ENCODE peak calls at places on chromosome 12, in four cellular contexts. X is neural progenitor cell, Q is B cell, A is OCI-LY7. M is an unnamed sample.
A peak's percentile ranks its signal among the peaks of the same experiment; 100 is the strongest.

GRCh38 chr12:128259556-128260070 is 7.4 kb upstream of the TMEM132C start:
- DNase-seq in X (peak; percentile 82), Q (no peak), A (peak; percentile 33), M (peak; percentile 48)

GRCh38 chr12:111406474-111407370 is 999 bp downstream of the SH2B3 start:
- DNase-seq in X (peak; percentile 37), A (peak; percentile 48), Q (peak; percentile 72), M (peak; percentile 65)

GRCh38 chr12:18998343-18999270 is 130.9 kb upstream of the PLEKHA5 start:
- DNase-seq in Q (no peak), A (no peak), X (no peak), M (no peak)

GRCh38 chr12:79681008-79681590 is 9.7 kb downstream of the PAWR start:
- DNase-seq in X (no peak), A (no peak), Q (no peak), M (no peak)

GRCh38 chr12:27521066-27521465 is 2.9 kb upstream of the PPFIBP1 start:
- DNase-seq in X (no peak), A (no peak), Q (no peak), M (no peak)

GRCh38 chr12:15650399-15651128 is 138.6 kb downstream of the EPS8 start:
- DNase-seq in Q (no peak), X (peak; percentile 20), A (no peak), M (no peak)

GRCh38 chr12:56128669-56129209 is 672 bp downstream of the ESYT1 start:
- DNase-seq in Q (no peak), A (no peak), X (no peak), M (no peak)

GRCh38 chr12:47902131-47902639 is 2.6 kb downstream of the VDR start:
- DNase-seq in X (no peak), Q (no peak), A (no peak), M (no peak)

GRCh38 chr12:5264006-5264405 is 167.9 kb upstream of the NTF3 start:
- DNase-seq in A (no peak), Q (no peak), X (no peak), M (no peak)

GRCh38 chr12:120905856-120906384 is 1.8 kb upstream of the SPPL3 start:
- DNase-seq in A (no peak), X (no peak), Q (no peak), M (no peak)

GRCh38 chr12:115963030-115963480 is 314.4 kb downstream of the MED13L start:
- DNase-seq in Q (no peak), A (no peak), X (no peak), M (no peak)

GRCh38 chr12:46556820-46557524 is 184.4 kb upstream of the SLC38A2 start:
- DNase-seq in Q (no peak), X (no peak), A (no peak), M (no peak)

GRCh38 chr12:10033783-10034381 is 3.4 kb downstream of the CLEC9A start:
- DNase-seq in X (no peak), A (peak; percentile 9), Q (no peak), M (peak; percentile 16)

GRCh38 chr12:91205791-91206190 is 23.2 kb upstream of the DCN start:
- DNase-seq in Q (no peak), X (no peak), A (no peak), M (no peak)

GRCh38 chr12:125110641-125111360 is 45.6 kb downstream of the AACS start:
- DNase-seq in X (no peak), A (no peak), Q (no peak), M (no peak)

GRCh38 chr12:85280138-85280983 is at the start of gene ALX1:
- DNase-seq in X (peak; percentile 89), A (no peak), Q (no peak), M (peak; percentile 31)

GRCh38 chr12:89895101-89895500 is 186.5 kb upstream of the ATP2B1 start:
- DNase-seq in X (no peak), A (no peak), Q (no peak), M (no peak)

GRCh38 chr12:79848321-79848720 is 86.6 kb downstream of the PPP1R12A start:
- DNase-seq in Q (no peak), X (no peak), A (no peak), M (no peak)

GRCh38 chr12:122064034-122064777 is 14.3 kb upstream of the MLXIP start:
- DNase-seq in X (peak; percentile 87), A (peak; percentile 85), Q (peak; percentile 63), M (peak; percentile 69)

GRCh38 chr12:27802511-27802910 is 22.5 kb upstream of the MANSC4 start:
- DNase-seq in Q (no peak), A (no peak), X (no peak), M (no peak)

GRCh38 chr12:131471271-131471905 is 239.5 kb upstream of the SFSWAP start:
- DNase-seq in X (peak; percentile 32), Q (no peak), A (no peak), M (no peak)

GRCh38 chr12:81274619-81275018 is 196.7 kb downstream of the ACSS3 start:
- DNase-seq in Q (no peak), X (no peak), A (no peak), M (no peak)

GRCh38 chr12:54977155-54977554 is 7.4 kb downstream of the TESPA1 start:
- DNase-seq in Q (no peak), A (no peak), X (no peak), M (no peak)

GRCh38 chr12:68400231-68400829 is 68.2 kb upstream of the MDM1 start:
- DNase-seq in Q (no peak), A (no peak), X (no peak), M (no peak)

GRCh38 chr12:22990501-22990900 is 365.5 kb downstream of the ETNK1 start:
- DNase-seq in Q (no peak), X (no peak), A (no peak), M (no peak)

GRCh38 chr12:1162083-1162760 is 171.2 kb downstream of the ERC1 start:
- DNase-seq in X (peak; percentile 69), Q (no peak), A (no peak), M (no peak)

GRCh38 chr12:122844366-122844971 is 9.2 kb downstream of the HIP1R start:
- DNase-seq in A (no peak), X (no peak), Q (peak; percentile 26), M (no peak)

GRCh38 chr12:117012189-117012805 is 86.9 kb downstream of the TESC start:
- DNase-seq in Q (no peak), A (no peak), X (no peak), M (no peak)

GRCh38 chr12:77082021-77082420 is 16.7 kb upstream of the E2F7 start:
- DNase-seq in Q (no peak), X (no peak), A (no peak), M (no peak)

GRCh38 chr12:81162725-81163124 is 84.8 kb downstream of the ACSS3 start:
- DNase-seq in X (no peak), Q (no peak), A (no peak), M (no peak)

GRCh38 chr12:86950043-86950838 is 694.0 kb upstream of the MGAT4C start:
- DNase-seq in A (no peak), Q (no peak), X (peak; percentile 7), M (no peak)

GRCh38 chr12:79006306-79006705 is 141.7 kb downstream of the SYT1 start:
- DNase-seq in X (no peak), Q (no peak), A (no peak), M (no peak)

GRCh38 chr12:132686831-132687210 is 321 bp downstream of the POLE start:
- DNase-seq in Q (no peak), A (no peak), X (peak; percentile 83), M (no peak)

GRCh38 chr12:120620624-120621023 is 19.8 kb upstream of the CABP1 start:
- DNase-seq in X (no peak), A (no peak), Q (no peak), M (no peak)

GRCh38 chr12:5201554-5202243 is 158.0 kb downstream of the KCNA5 start:
- DNase-seq in Q (no peak), A (no peak), X (peak; percentile 64), M (no peak)

GRCh38 chr12:31325524-31325875 is 450 bp downstream of the SINHCAF start:
- DNase-seq in A (peak; percentile 46), X (no peak), Q (peak; percentile 30), M (peak; percentile 47)

DNA sequence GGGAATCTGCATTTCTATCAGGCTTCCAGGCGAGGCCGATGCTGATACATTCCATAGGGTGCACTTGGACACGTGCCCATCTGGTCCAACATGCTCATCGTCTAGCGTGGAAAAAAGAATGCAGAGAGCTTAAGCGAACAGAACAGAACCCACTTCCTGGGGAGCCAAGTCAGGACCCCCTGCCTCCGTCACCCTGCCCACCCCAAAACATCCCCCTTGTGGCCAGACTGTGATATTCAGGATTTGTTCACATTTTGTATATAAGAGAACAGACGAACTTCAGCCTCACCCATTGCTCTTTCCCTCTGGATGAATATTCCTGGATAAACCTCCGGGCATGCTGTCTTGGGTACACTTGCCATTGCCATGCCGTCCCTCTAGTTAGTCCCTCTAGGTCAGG is 4.3 kb upstream of the PIWIL1 start:
- DNase-seq in X (no peak), Q (no peak), A (no peak), M (no peak)
- TF ChIP-seq CTCF in X (peak; percentile 14), Q (no peak), A (peak; percentile 16), M (no peak)

DNA sequence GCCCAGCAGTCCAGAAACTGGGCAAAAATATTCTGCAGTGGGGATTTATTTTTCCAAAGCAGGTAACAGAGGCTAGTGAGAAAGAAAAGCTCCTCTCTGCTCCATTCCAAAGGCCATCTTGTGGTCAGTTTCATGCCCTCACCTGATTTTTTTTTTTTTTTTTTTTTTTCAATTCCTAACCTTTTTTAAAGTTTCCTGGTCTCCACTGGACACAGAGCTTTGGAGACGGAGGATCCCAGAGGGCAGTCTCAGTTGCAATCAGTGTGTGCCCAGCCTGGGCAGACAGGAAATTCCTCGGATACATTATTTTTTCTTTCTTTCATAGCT is 178.7 kb upstream of the BCL2L14 start:
- DNase-seq in Q (no peak), A (no peak), X (no peak), M (no peak)
- TF ChIP-seq CTCF in Q (no peak), A (peak; percentile 53), X (peak; percentile 35), M (no peak)

GRCh38 chr12:67391656-67392055 is 122.5 kb downstream of the CAND1 start:
- DNase-seq in Q (no peak), X (no peak), A (no peak), M (no peak)

GRCh38 chr12:67391034-67391433 is 121.9 kb downstream of the CAND1 start:
- DNase-seq in X (no peak), Q (no peak), A (no peak), M (no peak)

GRCh38 chr12:67394600-67394999 is 125.4 kb downstream of the CAND1 start:
- DNase-seq in A (no peak), X (peak; percentile 45), Q (no peak), M (no peak)
- TF ChIP-seq CTCF in A (no peak), X (peak; percentile 5), Q (no peak), M (no peak)

GRCh38 chr12:52141306-52141705 is 50.5 kb downstream of the KRT80 start:
- DNase-seq in Q (no peak), A (peak; percentile 25), X (peak; percentile 36), M (no peak)
- TF ChIP-seq CTCF in Q (no peak), A (peak; percentile 19), X (peak; percentile 24), M (no peak)